ENCODE peak calls at places on chromosomes 3 and 15, in seven cellular contexts. Z is WTC11, Y is A549, O is HepG2, U is endothelial cell of umbilical vein, X is HCT116, Q is H1. G is an unnamed sample.

GRCh38 chr3:136772709-136773108 is 20.5 kb upstream of the STAG1 start:
- DNase-seq in Z (no peak), Y (no peak), O (no peak), U (no peak), X (no peak), Q (no peak), G (no peak)

GRCh38 chr3:141797819-141798405 is 34.7 kb downstream of the GRK7 start:
- DNase-seq in Z (no peak), Y (no peak), O (no peak), U (no peak), X (no peak), Q (no peak), G (no peak)

GRCh38 chr15:76286231-76286879 is 24.9 kb downstream of the ETFA start:
- DNase-seq in Z (no peak), Y (no peak), O (no peak), U (no peak), X (no peak), Q (no peak), G (no peak)

GRCh38 chr3:104564045-104564643 is 802.6 kb upstream of the ALCAM start:
- DNase-seq in Z (peak), Y (peak), O (peak), U (peak), X (peak), Q (peak), G (peak)

GRCh38 chr3:135905058-135905724 is 60.3 kb upstream of the PPP2R3A start:
- DNase-seq in Z (no peak), Y (peak), O (no peak), U (no peak), X (no peak), Q (no peak), G (no peak)

GRCh38 chr3:29195055-29195454 is 85.8 kb upstream of the RBMS3 start:
- DNase-seq in Z (no peak), Y (no peak), O (no peak), U (no peak), X (no peak), Q (no peak), G (no peak)

GRCh38 chr3:134601539-134602439 is 49.0 kb downstream of the KY start:
- DNase-seq in Z (peak), Y (no peak), O (no peak), U (peak), X (no peak), Q (peak), G (no peak)

GRCh38 chr3:46097691-46098241 is 70.5 kb upstream of the XCR1 start:
- DNase-seq in Z (no peak), Y (no peak), O (no peak), U (no peak), X (no peak), Q (no peak), G (peak)

GRCh38 chr15:29465816-29466215 is 196.2 kb upstream of the NSMCE3 start:
- DNase-seq in Z (no peak), Y (no peak), O (no peak), U (no peak), X (no peak), Q (no peak), G (no peak)

GRCh38 chr15:68668926-68669600 is 90.3 kb downstream of the CORO2B start:
- DNase-seq in Z (no peak), Y (no peak), O (no peak), U (no peak), X (no peak), Q (peak), G (no peak)

GRCh38 chr3:196995027-196995426 is 26.4 kb upstream of the PIGZ start:
- DNase-seq in Z (no peak), Y (no peak), O (no peak), U (no peak), X (no peak), Q (no peak), G (no peak)

GRCh38 chr15:29319823-29320222 is 50.2 kb upstream of the NSMCE3 start:
- DNase-seq in Z (no peak), Y (no peak), O (no peak), U (no peak), X (no peak), Q (no peak), G (no peak)

GRCh38 chr15:38818156-38818745 is 253.6 kb upstream of the RASGRP1 start:
- DNase-seq in Z (no peak), Y (no peak), O (no peak), U (no peak), X (no peak), Q (no peak), G (no peak)

GRCh38 chr3:120615863-120616599 is 19.9 kb downstream of the NDUFB4 start:
- DNase-seq in Z (no peak), Y (no peak), O (no peak), U (peak), X (no peak), Q (no peak), G (peak)

GRCh38 chr15:80779658-80780415 is 667 bp downstream of the CEMIP start:
- DNase-seq in Z (peak), Y (peak), O (peak), U (peak), X (no peak), Q (peak), G (no peak)

GRCh38 chr15:53847745-53848144 is 88.3 kb upstream of the WDR72 start:
- DNase-seq in Z (no peak), Y (no peak), O (no peak), U (no peak), X (no peak), Q (no peak), G (no peak)

GRCh38 chr3:46109635-46110005 is 82.3 kb upstream of the XCR1 start:
- DNase-seq in Z (no peak), Y (no peak), O (no peak), U (no peak), X (no peak), Q (no peak), G (no peak)

GRCh38 chr15:42104095-42104891 is 9.9 kb upstream of the PLA2G4D start:
- DNase-seq in Z (no peak), Y (no peak), O (no peak), U (no peak), X (no peak), Q (no peak), G (no peak)

GRCh38 chr3:125150525-125151436 is 61.8 kb downstream of the SLC12A8 start:
- DNase-seq in Z (peak), Y (peak), O (peak), U (peak), X (peak), Q (peak), G (peak)

GRCh38 chr15:100383302-100384107 is 41.7 kb upstream of the ADAMTS17 start:
- DNase-seq in Z (peak), Y (peak), O (peak), U (no peak), X (peak), Q (peak), G (peak)

GRCh38 chr3:73542127-73542526 is 82.6 kb downstream of the PDZRN3 start:
- DNase-seq in Z (peak), Y (no peak), O (no peak), U (no peak), X (no peak), Q (no peak), G (no peak)

GRCh38 chr15:75840659-75841058 is 2.6 kb upstream of the UBE2Q2 start:
- DNase-seq in Z (no peak), Y (peak), O (no peak), U (peak), X (no peak), Q (no peak), G (no peak)

GRCh38 chr3:70856414-70857162 is 544.1 kb upstream of the MDFIC2 start:
- DNase-seq in Z (no peak), Y (peak), O (no peak), U (peak), X (no peak), Q (no peak), G (no peak)

GRCh38 chr3:71694358-71694999 is 30.7 kb downstream of the EIF4E3 start:
- DNase-seq in Z (no peak), Y (no peak), O (no peak), U (peak), X (no peak), Q (no peak), G (no peak)

GRCh38 chr3:124256156-124256555 is 264.2 kb upstream of the ROPN1 start:
- DNase-seq in Z (no peak), Y (no peak), O (no peak), U (no peak), X (no peak), Q (no peak), G (no peak)

GRCh38 chr15:33149919-33150318 is 44.6 kb downstream of the FMN1 start:
- DNase-seq in Z (no peak), Y (no peak), O (no peak), U (no peak), X (no peak), Q (no peak), G (no peak)

GRCh38 chr15:45307230-45307924 is 55.3 kb downstream of the SLC28A2 start:
- DNase-seq in Z (no peak), Y (peak), O (peak), U (peak), X (peak), Q (no peak), G (peak)

GRCh38 chr15:70795311-70795665 is 31.9 kb upstream of the UACA start:
- DNase-seq in Z (no peak), Y (peak), O (peak), U (peak), X (peak), Q (no peak), G (no peak)

GRCh38 chr3:197317250-197317963 is 19.0 kb upstream of the DLG1 start:
- DNase-seq in Z (no peak), Y (no peak), O (no peak), U (no peak), X (peak), Q (no peak), G (peak)

GRCh38 chr15:48510976-48511375 is 134.5 kb downstream of the FBN1 start:
- DNase-seq in Z (no peak), Y (no peak), O (no peak), U (no peak), X (no peak), Q (no peak), G (no peak)

GRCh38 chr3:45312836-45313493 is 75.4 kb upstream of the LARS2 start:
- DNase-seq in Z (no peak), Y (no peak), O (no peak), U (no peak), X (no peak), Q (no peak), G (no peak)

GRCh38 chr15:39710681-39711080 is 72.0 kb downstream of the FSIP1 start:
- DNase-seq in Z (no peak), Y (no peak), O (no peak), U (no peak), X (no peak), Q (no peak), G (no peak)

GRCh38 chr15:81195339-81195864 is 1.3 kb upstream of the IL16 start:
- DNase-seq in Z (no peak), Y (no peak), O (no peak), U (no peak), X (no peak), Q (no peak), G (no peak)

GRCh38 chr15:77311618-77312398 is 108.1 kb downstream of the PEAK1 start:
- DNase-seq in Z (no peak), Y (no peak), O (peak), U (no peak), X (no peak), Q (no peak), G (no peak)
- TF ChIP-seq MAX in Z (no peak), Y (no peak), O (no peak), U (no peak), X (no peak), Q (no peak), G (no peak)

DNA sequence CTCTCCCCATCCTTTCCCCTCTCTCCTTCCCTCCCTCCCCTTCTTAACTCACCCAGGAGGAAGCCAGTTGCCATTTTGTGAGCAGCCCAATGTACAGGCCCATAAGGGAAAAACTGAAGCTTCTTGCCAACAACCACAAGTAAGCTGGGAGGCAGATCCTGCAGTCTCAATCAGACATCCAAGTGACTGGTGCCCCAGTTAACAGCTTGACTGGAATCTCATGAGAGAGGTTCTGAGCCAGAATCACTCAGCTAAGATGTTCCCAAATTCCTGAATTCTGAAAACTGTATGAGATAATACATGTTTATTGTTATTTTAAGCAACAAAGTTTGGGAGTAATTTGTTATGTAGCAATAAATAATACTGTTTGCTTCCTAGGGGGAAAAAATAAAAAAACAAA is 90.6 kb downstream of the C3orf70 start:
- DNase-seq in Z (no peak), Y (no peak), O (no peak), U (no peak), X (no peak), Q (no peak), G (no peak)
- TF ChIP-seq MAX in Z (no peak), Y (no peak), O (no peak), U (no peak), X (no peak), Q (no peak), G (no peak)

DNA sequence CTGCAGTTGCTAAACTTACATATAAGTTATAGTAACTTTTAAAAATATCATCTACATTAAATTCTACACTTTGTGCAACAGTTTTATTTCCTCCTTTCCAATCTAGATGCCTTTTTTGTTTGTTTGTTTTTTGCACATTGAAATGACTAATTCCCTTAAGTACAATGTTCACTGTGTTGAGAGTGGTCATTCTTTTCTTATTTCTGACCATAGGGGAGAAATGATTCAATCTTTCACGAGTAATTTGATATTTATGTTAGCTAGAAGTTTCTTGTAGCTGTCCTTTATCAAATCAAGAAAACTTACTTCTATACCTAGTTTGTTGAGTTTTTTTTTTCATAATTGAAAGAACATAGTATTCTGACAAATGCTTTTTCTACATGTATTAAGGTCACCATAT is 85.0 kb upstream of the CBLB start:
- DNase-seq in Z (no peak), Y (no peak), O (no peak), U (no peak), X (no peak), Q (no peak), G (no peak)
- TF ChIP-seq MAX in Z (no peak), Y (no peak), O (no peak), U (no peak), X (no peak), Q (no peak), G (no peak)

GRCh38 chr3:57856675-57857074 is 100.6 kb downstream of the SLMAP start:
- DNase-seq in Z (no peak), Y (peak), O (no peak), U (peak), X (no peak), Q (no peak), G (peak)
- TF ChIP-seq MAX in Z (no peak), Y (no peak), O (no peak), U (no peak), X (no peak), Q (no peak), G (no peak)

GRCh38 chr3:57144952-57145351 is 20.2 kb downstream of the IL17RD start:
- DNase-seq in Z (no peak), Y (no peak), O (no peak), U (no peak), X (no peak), Q (no peak), G (no peak)
- TF ChIP-seq MAX in Z (no peak), Y (no peak), O (no peak), U (no peak), X (no peak), Q (no peak), G (no peak)

DNA sequence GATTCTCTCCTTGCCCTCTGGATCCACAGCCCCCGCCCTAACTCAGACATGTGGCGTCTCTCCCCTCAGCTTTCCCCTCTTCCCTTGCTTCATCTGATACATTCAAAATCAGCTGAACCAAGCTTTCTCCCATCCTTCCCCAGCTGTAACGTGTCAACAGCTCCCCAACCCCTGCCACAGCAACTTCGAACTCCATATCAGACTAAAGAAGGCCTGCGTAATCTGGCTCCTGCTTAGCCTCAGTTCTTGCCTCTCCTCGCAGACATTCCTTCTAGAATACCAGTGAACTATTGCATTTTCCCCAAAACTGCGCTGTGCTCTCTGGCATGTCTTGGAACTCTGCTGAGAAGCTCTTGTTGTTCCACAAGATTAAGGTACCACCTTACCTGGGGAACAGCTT is 18.3 kb downstream of the B4GALT4 start:
- DNase-seq in Z (no peak), Y (no peak), O (no peak), U (no peak), X (no peak), Q (no peak), G (no peak)
- TF ChIP-seq MAX in Z (no peak), Y (no peak), O (no peak), U (no peak), X (no peak), Q (no peak), G (no peak)

GRCh38 chr15:60548101-60548500 is 69.2 kb upstream of the ICE2 start:
- DNase-seq in Z (no peak), Y (no peak), O (no peak), U (no peak), X (no peak), Q (no peak), G (no peak)
- TF ChIP-seq MAX in Z (no peak), Y (no peak), O (no peak), U (no peak), X (no peak), Q (no peak), G (no peak)

GRCh38 chr15:52786436-52787122 is 3.6 kb downstream of the ONECUT1 start:
- DNase-seq in Z (peak), Y (no peak), O (peak), U (no peak), X (no peak), Q (peak), G (no peak)
- TF ChIP-seq MAX in Z (no peak), Y (no peak), O (peak), U (no peak), X (no peak), Q (peak), G (no peak)

GRCh38 chr3:192745150-192745549 is 17.8 kb upstream of the FGF12 start:
- DNase-seq in Z (no peak), Y (no peak), O (no peak), U (no peak), X (no peak), Q (no peak), G (no peak)

GRCh38 chr3:192751148-192751547 is 23.8 kb upstream of the FGF12 start:
- DNase-seq in Z (no peak), Y (no peak), O (no peak), U (no peak), X (no peak), Q (no peak), G (no peak)

GRCh38 chr3:192750201-192750600 is 22.9 kb upstream of the FGF12 start:
- DNase-seq in Z (no peak), Y (no peak), O (no peak), U (no peak), X (no peak), Q (no peak), G (peak)

GRCh38 chr3:192747145-192747544 is 19.8 kb upstream of the FGF12 start:
- DNase-seq in Z (no peak), Y (no peak), O (no peak), U (no peak), X (no peak), Q (no peak), G (no peak)

GRCh38 chr3:192747746-192748145 is 20.4 kb upstream of the FGF12 start:
- DNase-seq in Z (no peak), Y (no peak), O (no peak), U (no peak), X (no peak), Q (no peak), G (no peak)
- TF ChIP-seq MAX in Z (no peak), Y (no peak), O (no peak), U (no peak), X (no peak), Q (no peak), G (no peak)